ENCODE peak calls at places on chromosomes 11 and 22, in four cellular contexts. B is HAP-1; I is CD4-positive, alpha-beta memory T cell; K is heart left ventricle. E is an unnamed sample.

GRCh38 chr11:1559103-1559951 is 12.7 kb downstream of the DUSP8 start:
- DNase-seq in I (peak; percentile 46), B (no peak), K (peak; percentile 91), E (no peak)

GRCh38 chr11:2538951-2539735 is 94.3 kb downstream of the KCNQ1 start:
- DNase-seq in B (no peak), I (no peak), K (peak; percentile 13), E (no peak)

GRCh38 chr11:8091671-8092070 is 10.7 kb downstream of the TUB start:
- DNase-seq in K (no peak), I (no peak), B (no peak), E (no peak)

GRCh38 chr11:12639388-12639787 is 34.8 kb upstream of the TEAD1 start:
- DNase-seq in K (no peak), I (no peak), B (no peak), E (no peak)

GRCh38 chr11:80505771-80506170 is 1064.9 kb upstream of the TENM4 start:
- DNase-seq in I (no peak), B (no peak), K (no peak), E (no peak)

GRCh38 chr11:34342008-34342533 is 15.7 kb downstream of the ABTB2 start:
- DNase-seq in K (peak; percentile 25), B (no peak), I (no peak), E (no peak)

GRCh38 chr11:117273550-117274289 is 17.4 kb upstream of the BACE1-AS start:
- DNase-seq in B (no peak), I (no peak), K (no peak), E (peak; percentile 7)

GRCh38 chr11:74007691-74008372 is 1.1 kb downstream of the UCP3 start:
- DNase-seq in K (no peak), I (peak; percentile 23), B (no peak), E (no peak)

GRCh38 chr22:30615543-30615954 is 8.6 kb downstream of the TCN2 start:
- DNase-seq in B (no peak), I (no peak), K (no peak), E (no peak)

GRCh38 chr11:44556735-44557409 is 8.6 kb upstream of the CD82 start:
- DNase-seq in K (peak; percentile 64), I (peak; percentile 69), B (peak; percentile 18), E (no peak)

GRCh38 chr11:9754041-9754471 is 90.2 kb downstream of the SWAP70 start:
- DNase-seq in B (no peak), I (no peak), K (no peak), E (no peak)

GRCh38 chr11:72349616-72350218 is 84.6 kb downstream of the CLPB start:
- DNase-seq in K (peak; percentile 37), I (no peak), B (no peak), E (no peak)

GRCh38 chr22:41816871-41817270 is 16.0 kb upstream of the SREBF2 start:
- DNase-seq in B (no peak), I (no peak), K (no peak), E (no peak)

GRCh38 chr11:27697679-27698275 is 2.5 kb downstream of the BDNF start:
- DNase-seq in I (no peak), B (no peak), K (no peak), E (no peak)

GRCh38 chr22:38833061-38833460 is 10.8 kb downstream of the NPTXR start:
- DNase-seq in I (no peak), B (no peak), K (no peak), E (no peak)

GRCh38 chr11:12556788-12557384 is 117.3 kb upstream of the TEAD1 start:
- DNase-seq in K (peak; percentile 82), B (peak; percentile 26), I (no peak), E (peak; percentile 48)

GRCh38 chr11:114399903-114400221 is 449 bp downstream of the C11orf71 start:
- DNase-seq in B (no peak), I (no peak), K (no peak), E (no peak)

GRCh38 chr11:46450846-46451470 is 59.4 kb upstream of the CHRM4 start:
- DNase-seq in B (no peak), I (no peak), K (no peak), E (no peak)

GRCh38 chr11:77752518-77752917 is 68.0 kb downstream of the RSF1 start:
- DNase-seq in B (peak; percentile 17), K (peak; percentile 56), I (no peak), E (no peak)

GRCh38 chr11:75536786-75537629 is 11.3 kb upstream of the GDPD5 start:
- DNase-seq in B (no peak), I (no peak), K (no peak), E (no peak)

GRCh38 chr11:1839204-1839923 is 583 bp downstream of the TNNI2 start:
- DNase-seq in B (no peak), I (no peak), K (no peak), E (no peak)

GRCh38 chr11:79220171-79220570 is 220.7 kb downstream of the TENM4 start:
- DNase-seq in I (no peak), K (no peak), B (no peak), E (no peak)

GRCh38 chr11:64400096-64400495 is 41.1 kb downstream of the RPS6KA4 start:
- DNase-seq in I (no peak), K (no peak), B (no peak), E (no peak)

GRCh38 chr11:128711136-128711535 is 17.3 kb downstream of the FLI1 start:
- DNase-seq in I (no peak), K (no peak), B (no peak), E (no peak)

GRCh38 chr11:131584694-131585592 is 214.5 kb downstream of the NTM start:
- DNase-seq in I (no peak), B (no peak), K (no peak), E (peak; percentile 35)

GRCh38 chr11:27933992-27934829 is 173.7 kb downstream of the KIF18A start:
- DNase-seq in B (no peak), I (no peak), K (no peak), E (no peak)

GRCh38 chr11:2175659-2176058 is 4.0 kb upstream of the TH start:
- DNase-seq in I (no peak), K (no peak), B (no peak), E (no peak)

GRCh38 chr11:108483163-108483562 is 15.0 kb downstream of the POGLUT3 start:
- DNase-seq in I (no peak), K (no peak), B (no peak), E (no peak)

GRCh38 chr11:22703040-22703439 is 36.6 kb downstream of the GAS2 start:
- DNase-seq in B (no peak), I (no peak), K (no peak), E (peak; percentile 5)

GRCh38 chr11:77322506-77322905 is 21.0 kb upstream of the GDPD4 start:
- DNase-seq in K (no peak), I (no peak), B (no peak), E (no peak)

GRCh38 chr11:65558785-65559509 is 788 bp upstream of the LTBP3 start:
- DNase-seq in B (no peak), K (peak; percentile 79), I (peak; percentile 35), E (no peak)

GRCh38 chr22:30187726-30188407 is 58.7 kb downstream of the LIF start:
- DNase-seq in K (no peak), I (no peak), B (no peak), E (no peak)

GRCh38 chr11:34546511-34547206 is 33.1 kb upstream of the ELF5 start:
- DNase-seq in B (peak; percentile 71), I (no peak), K (no peak), E (no peak)

GRCh38 chr11:2837096-2837601 is 48.4 kb downstream of the CDKN1C start:
- DNase-seq in B (no peak), I (peak; percentile 19), K (peak; percentile 80), E (peak; percentile 16)

GRCh38 chr22:25722223-25723015 is 19.6 kb upstream of the MYO18B start:
- DNase-seq in I (no peak), K (no peak), B (no peak), E (no peak)
- H3K36me3 ChIP-seq in I (no peaks in the 10 kb centered on the region), K (no peaks in the 10 kb centered on the region), B (no peaks in the 10 kb centered on the region), E (no peaks in the 10 kb centered on the region)

GRCh38 chr22:47567126-47567730 is 804.8 kb downstream of the TBC1D22A start:
- DNase-seq in K (peak; percentile 10), B (no peak), I (no peak), E (no peak)
- H3K9me3 ChIP-seq in K (no peaks in the 10 kb centered on the region), B (no peaks in the 10 kb centered on the region), I (no peaks in the 10 kb centered on the region), E (peaks cover 30% of the 10 kb centered on the region)

DNA sequence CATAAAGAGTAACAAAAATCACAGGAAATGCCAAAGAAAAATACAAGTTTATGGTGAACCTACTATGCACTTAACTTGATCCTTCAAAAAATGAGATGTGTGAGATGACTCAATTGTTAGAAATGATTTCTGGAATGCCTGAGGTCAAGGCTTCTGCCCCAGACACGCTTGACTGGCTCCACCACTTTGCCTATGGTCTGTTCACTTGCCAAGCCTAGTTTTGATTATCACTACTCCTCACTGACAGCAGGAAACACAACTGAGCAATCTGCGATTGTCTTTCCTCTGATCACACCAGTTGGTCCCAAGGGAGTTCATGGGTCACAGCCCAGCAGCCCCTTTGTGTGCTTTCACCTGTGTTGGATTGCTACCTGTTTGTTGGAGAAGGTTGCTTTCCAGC is 20.6 kb upstream of the PRDM10 start:
- DNase-seq in K (no peak), B (no peak), I (no peak), E (no peak)
- H3K4me1 ChIP-seq in K (no peaks in the 10 kb centered on the region), B (peaks cover 3% of the 10 kb centered on the region), I (no peaks in the 10 kb centered on the region), E (no peaks in the 10 kb centered on the region)

GRCh38 chr11:120448240-120448639 is 63.3 kb upstream of the GRIK4 start:
- DNase-seq in B (no peak), K (no peak), I (no peak), E (no peak)

GRCh38 chr11:120441592-120441991 is 70.0 kb upstream of the GRIK4 start:
- DNase-seq in I (no peak), B (no peak), K (no peak), E (no peak)

GRCh38 chr11:120442031-120442430 is 69.5 kb upstream of the GRIK4 start:
- DNase-seq in B (no peak), I (no peak), K (no peak), E (no peak)

DNA sequence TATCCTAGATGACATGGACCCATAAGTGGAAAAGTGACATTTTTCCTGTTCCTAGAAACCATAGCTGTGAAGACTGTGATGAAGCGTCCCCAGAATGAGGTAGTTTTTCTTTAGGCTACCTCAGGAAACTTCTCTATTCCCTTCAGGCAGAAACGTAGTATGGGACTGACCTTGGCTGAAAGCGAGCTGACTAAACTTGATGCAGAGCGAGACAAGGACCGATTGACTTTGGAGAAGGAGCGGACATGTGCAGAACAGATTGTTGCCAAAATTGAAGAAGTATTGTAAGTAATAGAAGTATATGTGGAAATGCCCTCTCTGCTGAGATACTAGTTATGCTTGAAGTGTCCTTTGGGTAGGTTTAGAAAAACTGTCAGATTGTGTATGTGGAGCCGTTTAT is 64.7 kb upstream of the GRIK4 start:
- DNase-seq in I (no peak), B (no peak), K (no peak), E (no peak)
- H3K36me3 ChIP-seq in I (no peaks in the 10 kb centered on the region), B (peaks cover 55% of the 10 kb centered on the region), K (peaks cover 100% of the 10 kb centered on the region), E (no peaks in the 10 kb centered on the region)

GRCh38 chr22:49776891-49777290 is 50.8 kb downstream of the BRD1 start:
- DNase-seq in I (no peak), B (no peak), K (no peak), E (no peak)
- H3K9me3 ChIP-seq in I (no peaks in the 10 kb centered on the region), B (no peaks in the 10 kb centered on the region), K (no peaks in the 10 kb centered on the region), E (no peaks in the 10 kb centered on the region)

GRCh38 chr11:68204402-68204801 is 8.7 kb downstream of the KMT5B start:
- DNase-seq in I (no peak), K (no peak), B (no peak), E (no peak)
- H3K4me1 ChIP-seq in I (peaks cover 76% of the 10 kb centered on the region), K (peaks cover 64% of the 10 kb centered on the region), B (peaks cover 7% of the 10 kb centered on the region), E (peaks cover 3% of the 10 kb centered on the region)

E was measured in iPS DF 6.9.